ENCODE peak calls at places on chromosomes 1 and 21, in six cellular contexts. J is astrocyte of the spinal cord, O is Peyer's patch, L is dorsolateral prefrontal cortex, B is gastrocnemius medialis, F is esophagus muscularis mucosa. Q is an unnamed sample.

GRCh38 chr1:170623171-170623570 is 40.8 kb upstream of the PRRX1 start:
- DNase-seq in L (no peak), O (no peak), J (peak), F (no peak), B (no peak), Q (peak)

GRCh38 chr1:7561331-7561921 is 209.7 kb upstream of the VAMP3 start:
- DNase-seq in F (no peak), O (peak), L (no peak), J (no peak), B (no peak), Q (peak)

GRCh38 chr1:36894824-36895223 is 139.5 kb downstream of the GRIK3 start:
- DNase-seq in B (no peak), L (no peak), J (no peak), F (peak), O (no peak), Q (no peak)

GRCh38 chr1:54671985-54672608 is 30.5 kb downstream of the MROH7 start:
- DNase-seq in F (no peak), O (peak), J (peak), L (peak), B (no peak), Q (peak)

GRCh38 chr1:18282851-18283600 is 175.4 kb downstream of the IGSF21 start:
- DNase-seq in B (no peak), O (no peak), L (peak), F (no peak), J (no peak), Q (no peak)

GRCh38 chr1:153490272-153491051 is 30.0 kb upstream of the S100A7 start:
- DNase-seq in O (no peak), F (peak), J (peak), L (peak), B (peak), Q (peak)

GRCh38 chr1:156750932-156751723 is at the start of gene HDGF:
- DNase-seq in J (no peak), F (peak), L (peak), B (peak), O (peak), Q (no peak)

GRCh38 chr1:234707641-234708040 is 97.7 kb upstream of the IRF2BP2 start:
- DNase-seq in B (no peak), L (no peak), J (peak), F (no peak), O (no peak), Q (peak)

GRCh38 chr1:9401080-9401453 is 108.4 kb downstream of the SPSB1 start:
- DNase-seq in B (no peak), J (no peak), L (no peak), F (no peak), O (no peak), Q (no peak)

GRCh38 chr1:155079487-155080249 is 1.0 kb downstream of the EFNA3 start:
- DNase-seq in L (no peak), B (no peak), F (no peak), J (no peak), O (peak), Q (no peak)

GRCh38 chr1:112026501-112026900 is 37.0 kb upstream of the KCND3 start:
- DNase-seq in L (no peak), O (no peak), F (no peak), J (no peak), B (no peak), Q (no peak)

GRCh38 chr1:38444311-38444710 is 397.7 kb upstream of the POU3F1 start:
- DNase-seq in J (peak), B (no peak), F (peak), L (no peak), O (no peak), Q (peak)

GRCh38 chr1:179707406-179707805 is 35.7 kb upstream of the FAM163A start:
- DNase-seq in L (no peak), O (no peak), B (no peak), J (no peak), F (no peak), Q (no peak)

GRCh38 chr1:211577277-211577825 is 1.6 kb downstream of the SLC30A1 start:
- DNase-seq in J (no peak), F (no peak), O (no peak), L (no peak), B (no peak), Q (peak)

GRCh38 chr1:160658956-160659255 is 12.1 kb upstream of the SLAMF1 start:
- DNase-seq in B (no peak), L (no peak), O (no peak), J (no peak), F (peak), Q (no peak)

GRCh38 chr1:51427438-51427837 is 91.6 kb downstream of the EPS15 start:
- DNase-seq in F (no peak), B (no peak), O (no peak), L (no peak), J (no peak), Q (no peak)

GRCh38 chr1:204450461-204451257 is 39.0 kb upstream of the PPP1R15B start:
- DNase-seq in O (peak), L (no peak), F (no peak), J (no peak), B (peak), Q (no peak)

GRCh38 chr1:51988254-51988653 is 2.2 kb downstream of the RAB3B start:
- DNase-seq in F (no peak), O (no peak), B (no peak), L (no peak), J (no peak), Q (no peak)

GRCh38 chr1:225747566-225747965 is 30.1 kb upstream of the SRP9 start:
- DNase-seq in J (peak), B (no peak), O (no peak), L (no peak), F (no peak), Q (peak)

GRCh38 chr1:225748479-225748878 is 29.1 kb upstream of the SRP9 start:
- DNase-seq in B (no peak), F (no peak), J (no peak), L (no peak), O (no peak), Q (peak)

GRCh38 chr1:225750865-225751824 is 26.5 kb upstream of the SRP9 start:
- DNase-seq in O (no peak), F (no peak), B (no peak), J (no peak), L (no peak), Q (no peak)

GRCh38 chr1:225750420-225750819 is 27.2 kb upstream of the SRP9 start:
- DNase-seq in O (no peak), J (no peak), F (no peak), B (peak), L (no peak), Q (no peak)

GRCh38 chr1:225749706-225750105 is 27.9 kb upstream of the SRP9 start:
- DNase-seq in J (no peak), L (no peak), O (no peak), F (no peak), B (no peak), Q (no peak)
- H3K4me3 ChIP-seq in J (no peak), L (no peak), O (no peak), F (no peak), B (no peak), Q (no peak)

GRCh38 chr21:36657999-36658398 is 40.9 kb upstream of the SIM2 start:
- DNase-seq in O (no peak), F (no peak), B (no peak), L (no peak), J (no peak), Q (no peak)

GRCh38 chr21:36664678-36665022 is 34.3 kb upstream of the SIM2 start:
- DNase-seq in O (no peak), B (peak), J (no peak), F (no peak), L (no peak), Q (no peak)

GRCh38 chr21:36663033-36663855 is 35.7 kb upstream of the SIM2 start:
- DNase-seq in B (no peak), J (no peak), O (no peak), L (no peak), F (no peak), Q (peak)

GRCh38 chr21:36658926-36659325 is 40.0 kb upstream of the SIM2 start:
- DNase-seq in O (no peak), F (no peak), L (no peak), J (no peak), B (no peak), Q (no peak)

DNA sequence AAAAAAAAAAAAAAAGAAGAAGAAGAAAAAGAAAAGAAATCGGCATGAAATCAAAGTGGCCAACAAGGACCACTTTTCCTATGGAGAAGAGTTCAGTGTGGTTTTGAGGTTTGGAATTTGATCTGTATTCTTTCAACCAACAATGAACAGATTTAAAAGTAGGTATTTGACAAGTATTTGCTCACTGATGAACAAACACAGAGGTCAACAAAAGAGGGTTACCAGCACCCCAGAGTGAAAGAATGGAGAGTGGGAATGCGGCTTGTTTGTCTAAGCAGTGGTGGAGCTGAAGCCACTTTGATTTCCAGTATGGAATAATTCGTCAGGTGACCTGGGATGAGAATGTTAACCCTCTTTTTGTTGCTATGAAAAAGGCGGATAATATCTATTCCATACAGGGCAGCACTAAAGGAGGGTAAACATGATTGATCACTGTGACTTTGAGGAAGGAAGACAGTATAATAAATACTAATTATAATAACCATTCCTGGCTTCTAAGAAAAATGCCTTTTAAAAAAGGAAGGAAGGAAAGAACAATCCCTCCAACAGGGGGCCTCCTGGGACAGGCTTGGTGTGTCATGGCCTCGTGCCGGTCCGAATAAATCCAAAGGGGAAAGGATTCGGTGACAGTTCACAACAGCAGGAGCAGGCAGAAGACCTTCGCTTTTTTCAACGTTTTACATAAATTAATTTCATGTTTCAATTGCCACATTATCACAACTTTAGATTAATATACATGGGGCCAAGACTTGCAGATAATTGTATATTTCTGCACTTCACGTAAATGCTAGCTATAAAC is 37.2 kb upstream of the SIM2 start:
- DNase-seq in B (peak), O (no peak), J (peak), L (no peak), F (no peak), Q (peak)
- TF ChIP-seq CTCF in B (peak), O (no peak), J (peak), L (peak), F (peak), Q (peak)

GRCh38 chr1:61670016-61670415 is 54.9 kb downstream of the TM2D1 start:
- DNase-seq in O (no peak), L (no peak), F (no peak), J (no peak), B (no peak), Q (peak)
- H3K4me3 ChIP-seq in O (no peak), L (no peak), F (no peak), J (no peak), B (no peak), Q (no peak)

DNA sequence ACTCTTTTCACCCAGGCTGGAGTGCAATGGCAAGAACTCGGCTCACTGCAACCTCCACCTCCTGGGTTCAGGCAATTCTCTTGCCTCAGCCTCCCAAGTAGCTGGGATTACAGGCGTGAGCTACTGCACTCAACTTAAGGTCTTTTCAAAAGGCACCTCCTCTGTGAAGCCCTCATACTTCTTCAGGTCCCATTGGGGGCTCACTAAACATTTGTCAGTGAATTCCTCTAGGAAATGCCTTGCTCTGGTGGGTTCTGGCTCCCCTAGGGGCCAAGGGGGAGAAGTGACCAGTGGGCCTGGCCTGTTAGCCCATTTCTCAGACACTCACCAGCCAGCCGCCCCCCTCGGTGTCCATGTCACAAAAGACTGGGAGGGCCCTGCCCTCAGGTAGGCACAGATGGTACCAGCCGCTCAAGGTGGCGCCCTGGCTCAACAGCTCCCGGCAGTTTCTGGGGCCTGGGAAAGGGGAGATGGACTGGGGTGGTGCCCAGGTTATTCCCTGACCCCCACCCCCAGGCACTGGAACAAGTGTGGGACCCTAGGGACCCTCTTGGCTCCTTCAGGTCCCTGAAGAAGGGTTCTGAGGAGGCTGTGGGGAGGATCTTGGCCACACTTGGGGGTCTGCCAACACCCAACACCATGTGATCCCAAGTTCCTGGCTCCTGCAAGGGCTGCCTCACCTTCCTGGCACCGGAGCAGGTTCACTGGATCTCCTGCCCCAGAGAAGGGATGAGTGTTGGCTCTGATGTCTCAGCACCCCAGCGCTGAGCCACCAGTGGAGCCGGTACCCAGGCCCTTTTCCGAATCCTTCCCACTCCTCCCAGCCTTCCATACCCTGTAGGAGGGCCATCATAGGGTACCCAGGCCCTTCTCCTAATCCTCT is 1.6 kb downstream of the FCN3 start:
- DNase-seq in O (no peak), B (no peak), L (no peak), F (no peak), J (no peak), Q (no peak)
- TF ChIP-seq CTCF in O (no peak), B (no peak), L (no peak), F (no peak), J (peak), Q (peak)

GRCh38 chr21:43332461-43332860 is 94.5 kb downstream of the SIK1 start:
- DNase-seq in B (no peak), J (no peak), L (no peak), F (no peak), O (no peak), Q (no peak)

GRCh38 chr21:43334214-43334958 is 92.5 kb downstream of the SIK1 start:
- DNase-seq in O (no peak), L (no peak), J (no peak), B (no peak), F (no peak), Q (no peak)

GRCh38 chr21:43331962-43332458 is 94.9 kb downstream of the SIK1 start:
- DNase-seq in J (peak), B (no peak), L (peak), F (no peak), O (no peak), Q (peak)

GRCh38 chr21:43333301-43334062 is 93.4 kb downstream of the SIK1 start:
- DNase-seq in O (no peak), B (no peak), J (peak), F (no peak), L (peak), Q (peak)

GRCh38 chr21:43332872-43333300 is 94.0 kb downstream of the SIK1 start:
- DNase-seq in J (peak), O (no peak), F (no peak), L (no peak), B (no peak), Q (peak)
- H3K4me3 ChIP-seq in J (no peak), O (no peak), F (peak), L (no peak), B (no peak), Q (no peak)

GRCh38 chr1:197331565-197331964 is 63.5 kb downstream of the CRB1 start:
- DNase-seq in O (no peak), B (no peak), J (no peak), F (no peak), L (no peak), Q (no peak)

GRCh38 chr1:197330213-197330612 is 62.2 kb downstream of the CRB1 start:
- DNase-seq in L (no peak), O (no peak), B (no peak), F (no peak), J (no peak), Q (no peak)

DNA sequence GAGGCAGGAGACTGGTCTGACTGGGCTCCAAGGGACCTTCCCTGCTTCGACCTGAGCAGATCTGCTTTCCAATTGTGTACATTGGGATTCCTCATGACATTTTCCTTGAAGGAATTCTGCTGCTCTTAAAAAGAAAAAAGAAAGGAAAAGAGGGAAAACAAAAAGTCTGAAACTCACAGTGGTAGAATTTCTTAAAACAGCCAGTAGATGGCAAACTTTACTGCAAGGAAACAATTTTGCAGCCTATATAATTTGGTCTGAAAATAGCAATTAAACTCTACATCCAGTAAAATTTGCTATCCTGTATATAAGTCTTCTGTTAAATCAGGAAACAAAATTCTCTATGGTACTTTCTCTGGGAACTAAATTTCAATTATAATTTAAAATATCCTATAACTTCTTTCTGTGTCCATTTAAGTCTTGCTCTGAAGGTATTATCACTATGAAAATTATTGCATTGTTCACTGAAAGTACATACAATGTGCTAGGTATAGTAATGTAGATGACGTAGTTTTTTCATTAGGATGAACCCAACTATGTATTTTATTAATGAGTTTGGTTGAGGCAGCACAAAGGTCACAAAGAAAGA is 59.8 kb downstream of the CRB1 start:
- DNase-seq in F (no peak), L (no peak), B (no peak), J (no peak), O (no peak), Q (peak)
- TF ChIP-seq CTCF in F (peak), L (peak), B (peak), J (peak), O (no peak), Q (peak)

DNA sequence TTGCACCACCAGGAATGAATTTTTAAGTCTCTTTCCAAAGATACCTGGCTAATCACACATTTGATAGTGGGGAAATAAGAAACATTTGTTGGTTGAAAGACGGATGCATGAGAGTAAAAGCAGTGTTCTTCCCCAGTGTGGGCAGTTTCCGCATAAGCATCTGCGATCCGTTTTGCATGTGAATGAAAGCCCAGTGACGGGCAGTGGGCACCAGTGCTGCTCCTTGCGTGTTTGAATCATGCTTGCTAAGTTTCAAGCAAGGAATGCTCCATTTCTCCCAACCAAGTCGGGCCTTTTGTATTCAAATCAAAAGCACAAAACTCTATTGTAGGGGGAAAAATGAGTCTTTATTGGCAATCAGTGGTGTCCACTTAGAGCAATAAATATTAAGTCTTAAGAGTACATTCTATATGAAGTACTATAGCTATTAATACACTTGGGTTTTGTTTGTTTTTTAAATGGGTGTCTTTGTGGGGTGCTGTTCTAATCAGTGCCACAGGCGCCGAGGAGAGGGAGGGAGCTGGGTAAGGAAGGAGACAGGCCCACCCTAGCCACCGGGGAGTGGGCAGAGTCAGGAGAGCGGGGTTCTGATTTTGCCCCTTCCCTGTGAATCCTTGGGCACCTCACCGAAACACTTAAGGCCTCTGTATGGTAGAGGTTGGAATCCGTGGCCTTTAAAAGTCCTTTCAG is 750 bp upstream of the PTGFRN start:
- DNase-seq in B (no peak), F (no peak), L (no peak), O (no peak), J (no peak), Q (no peak)
- H3K4me3 ChIP-seq in B (peak), F (peak), L (peak), O (no peak), J (peak), Q (peak)

GRCh38 chr1:48028218-48028804 is 31.1 kb upstream of the TRABD2B start:
- DNase-seq in J (no peak), L (no peak), O (no peak), B (no peak), F (no peak), Q (no peak)
- TF ChIP-seq CTCF in J (no peak), L (no peak), O (no peak), B (no peak), F (no peak), Q (no peak)

GRCh38 chr21:34841154-34841553 is 172.4 kb downstream of the CLIC6 start:
- DNase-seq in L (no peak), J (no peak), F (no peak), O (no peak), B (no peak), Q (no peak)

GRCh38 chr21:34836933-34837505 is 168.2 kb downstream of the CLIC6 start:
- DNase-seq in L (no peak), F (no peak), O (no peak), B (no peak), J (no peak), Q (peak)

GRCh38 chr21:34840693-34841092 is 171.9 kb downstream of the CLIC6 start:
- DNase-seq in F (no peak), O (no peak), J (no peak), L (no peak), B (no peak), Q (no peak)

GRCh38 chr21:34836103-34836932 is 167.5 kb downstream of the CLIC6 start:
- DNase-seq in L (peak), B (peak), J (peak), F (no peak), O (no peak), Q (peak)

GRCh38 chr21:34839070-34839820 is 170.5 kb downstream of the CLIC6 start:
- DNase-seq in J (no peak), O (no peak), L (no peak), F (no peak), B (no peak), Q (peak)
- H3K4me3 ChIP-seq in J (no peak), O (no peak), L (no peak), F (no peak), B (no peak), Q (peak)